ENCODE peak calls at places on chromosomes 6 and 20, in six cellular contexts. Z is body of pancreas, E is Right ventricle myocardium superior, H is GM12878, J is gastrocnemius medialis, U is heart right ventricle. A is an unnamed sample.

GRCh38 chr6:90187437-90188049 is 109.1 kb downstream of the BACH2 start:
- ATAC-seq in Z (no peak), E (peak; percentile 52), U (peak; percentile 61), J (peak; percentile 54), H (no peak), A (no peak)

GRCh38 chr20:62156592-62157386 is 13.2 kb downstream of the SS18L1 start:
- ATAC-seq in U (peak; percentile 86), Z (peak; percentile 70), E (peak; percentile 89), J (peak; percentile 76), H (peak; percentile 97), A (peak; percentile 80)

GRCh38 chr6:24931752-24932691 is 3.7 kb downstream of the RIPOR2 start:
- ATAC-seq in H (peak; percentile 44), U (no peak), Z (no peak), E (no peak), J (no peak), A (no peak)

GRCh38 chr6:11143394-11144371 is 32.2 kb upstream of the ERVFRD-1 start:
- ATAC-seq in J (peak; percentile 68), Z (no peak), H (no peak), E (peak; percentile 81), U (peak; percentile 71), A (peak; percentile 78)

GRCh38 chr20:57047281-57048026 is 219.0 kb downstream of the BMP7 start:
- ATAC-seq in Z (no peak), H (peak; percentile 70), U (no peak), E (no peak), J (no peak), A (no peak)

GRCh38 chr6:14305629-14306028 is 188.1 kb downstream of the CD83 start:
- ATAC-seq in E (peak; percentile 57), U (no peak), J (no peak), Z (no peak), H (no peak), A (no peak)

GRCh38 chr6:157134402-157135074 is 188.8 kb downstream of the TMEM242 start:
- ATAC-seq in U (peak; percentile 26), E (peak; percentile 86), H (no peak), Z (no peak), J (no peak), A (no peak)

GRCh38 chr20:50580016-50580747 is 70.0 kb downstream of the PTPN1 start:
- ATAC-seq in U (peak; percentile 66), H (peak; percentile 83), E (peak; percentile 55), Z (peak; percentile 76), J (no peak), A (peak; percentile 57)

GRCh38 chr20:31497838-31498540 is 16.3 kb upstream of the HM13 start:
- ATAC-seq in J (no peak), Z (no peak), H (no peak), U (peak; percentile 23), E (peak; percentile 26), A (no peak)

GRCh38 chr6:21104288-21104687 is 489.3 kb upstream of the SOX4 start:
- ATAC-seq in H (no peak), E (no peak), J (no peak), U (no peak), Z (no peak), A (no peak)

GRCh38 chr20:40434122-40434521 is 254.9 kb downstream of the MAFB start:
- ATAC-seq in J (no peak), Z (no peak), H (no peak), E (no peak), U (no peak), A (no peak)

GRCh38 chr6:31712296-31712695 is 2.9 kb upstream of the LY6G6D start:
- ATAC-seq in H (peak; percentile 81), Z (no peak), J (no peak), U (peak; percentile 65), E (peak; percentile 73), A (no peak)

GRCh38 chr6:156175971-156176421 is 601.2 kb upstream of the ARID1B start:
- ATAC-seq in Z (peak; percentile 63), J (peak; percentile 74), U (peak; percentile 93), E (peak; percentile 75), H (no peak), A (peak; percentile 53)

GRCh38 chr6:150741633-150742200 is 123.8 kb upstream of the MTHFD1L start:
- ATAC-seq in U (no peak), E (no peak), H (peak; percentile 88), J (no peak), Z (no peak), A (no peak)

GRCh38 chr6:15905488-15906392 is 223.1 kb upstream of the MYLIP start:
- ATAC-seq in U (no peak), Z (no peak), E (no peak), H (peak; percentile 21), J (no peak), A (no peak)

GRCh38 chr6:105178110-105178509 is 1.7 kb downstream of the POPDC3 start:
- ATAC-seq in H (no peak), J (peak; percentile 24), Z (no peak), U (no peak), E (no peak), A (no peak)

GRCh38 chr6:15623282-15624116 is 39.3 kb downstream of the DTNBP1 start:
- ATAC-seq in E (peak; percentile 48), H (no peak), U (peak; percentile 39), J (peak; percentile 48), Z (no peak), A (peak; percentile 73)

A was measured in gastroesophageal sphincter.